ENCODE peak calls at places on chromosome 16, in four cellular contexts. A, M, X and G are unnamed samples.

GRCh38 chr16:87236516-87237115 is 80.6 kb downstream of the C16orf95 start:
- DNase-seq in A (no peak), M (no peak), X (no peak), G (no peak)

GRCh38 chr16:83675136-83675535 is 132.6 kb upstream of the HSBP1 start:
- DNase-seq in A (no peak), M (no peak), X (no peak), G (no peak)

GRCh38 chr16:56625943-56626654 is 518 bp downstream of the MT1E start:
- DNase-seq in A (no peak), M (no peak), X (no peak), G (no peak)

GRCh38 chr16:22092143-22092933 is at the start of gene VWA3A:
- DNase-seq in A (no peak), M (no peak), X (peak; percentile 57), G (no peak)

GRCh38 chr16:23994615-23995014 is 158.8 kb downstream of the PRKCB start:
- DNase-seq in A (no peak), M (no peak), X (no peak), G (no peak)

GRCh38 chr16:12228607-12229499 is 252.3 kb downstream of the SNX29 start:
- DNase-seq in A (peak; percentile 69), M (peak; percentile 70), X (peak; percentile 78), G (no peak)

GRCh38 chr16:53207810-53208752 is 153.3 kb downstream of the CHD9 start:
- DNase-seq in A (peak; percentile 94), M (peak; percentile 92), X (peak; percentile 29), G (peak; percentile 26)

GRCh38 chr16:12573730-12574383 is 229.8 kb downstream of the CPPED1 start:
- DNase-seq in A (peak; percentile 46), M (peak; percentile 71), X (peak; percentile 82), G (peak; percentile 19)

GRCh38 chr16:28923652-28924398 is 1.2 kb downstream of the RABEP2 start:
- DNase-seq in A (no peak), M (no peak), X (no peak), G (no peak)

GRCh38 chr16:87637357-87637756 is 35.0 kb downstream of the JPH3 start:
- DNase-seq in A (no peak), M (no peak), X (no peak), G (no peak)

GRCh38 chr16:83215417-83216001 is 588.7 kb downstream of the CDH13 start:
- DNase-seq in A (peak; percentile 49), M (peak; percentile 37), X (peak; percentile 93), G (peak; percentile 60)

GRCh38 chr16:66359012-66359411 is 7.5 kb upstream of the CDH5 start:
- DNase-seq in A (peak; percentile 70), M (peak; percentile 29), X (no peak), G (no peak)

GRCh38 chr16:57577691-57578224 is 35.3 kb downstream of the ADGRG5 start:
- DNase-seq in A (no peak), M (no peak), X (no peak), G (peak; percentile 70)

GRCh38 chr16:66360624-66361324 is 5.7 kb upstream of the CDH5 start:
- DNase-seq in A (no peak), M (no peak), X (no peak), G (no peak)

GRCh38 chr16:72950669-72951068 is 97.3 kb downstream of the ZFHX3 start:
- DNase-seq in A (no peak), M (no peak), X (no peak), G (no peak)

GRCh38 chr16:49664221-49665215 is 191.4 kb downstream of the ZNF423 start:
- DNase-seq in A (no peak), M (no peak), X (no peak), G (no peak)

GRCh38 chr16:30022887-30023286 is at the start of gene C16orf92:
- DNase-seq in A (no peak), M (no peak), X (no peak), G (no peak)

GRCh38 chr16:70759666-70760065 is 41.3 kb downstream of the VAC14 start:
- DNase-seq in A (peak; percentile 38), M (no peak), X (no peak), G (no peak)

GRCh38 chr16:58331024-58331707 is 36.3 kb upstream of the PRSS54 start:
- DNase-seq in A (peak; percentile 50), M (no peak), X (peak; percentile 73), G (no peak)

GRCh38 chr16:86578499-86579267 is at the start of gene FOXL1:
- DNase-seq in A (no peak), M (no peak), X (peak; percentile 36), G (no peak)

GRCh38 chr16:50275428-50276127 is 9.2 kb downstream of the ADCY7 start:
- DNase-seq in A (no peak), M (no peak), X (no peak), G (no peak)

GRCh38 chr16:69909760-69910159 is 41.4 kb upstream of the CLEC18A start:
- DNase-seq in A (no peak), M (no peak), X (no peak), G (no peak)

DNA sequence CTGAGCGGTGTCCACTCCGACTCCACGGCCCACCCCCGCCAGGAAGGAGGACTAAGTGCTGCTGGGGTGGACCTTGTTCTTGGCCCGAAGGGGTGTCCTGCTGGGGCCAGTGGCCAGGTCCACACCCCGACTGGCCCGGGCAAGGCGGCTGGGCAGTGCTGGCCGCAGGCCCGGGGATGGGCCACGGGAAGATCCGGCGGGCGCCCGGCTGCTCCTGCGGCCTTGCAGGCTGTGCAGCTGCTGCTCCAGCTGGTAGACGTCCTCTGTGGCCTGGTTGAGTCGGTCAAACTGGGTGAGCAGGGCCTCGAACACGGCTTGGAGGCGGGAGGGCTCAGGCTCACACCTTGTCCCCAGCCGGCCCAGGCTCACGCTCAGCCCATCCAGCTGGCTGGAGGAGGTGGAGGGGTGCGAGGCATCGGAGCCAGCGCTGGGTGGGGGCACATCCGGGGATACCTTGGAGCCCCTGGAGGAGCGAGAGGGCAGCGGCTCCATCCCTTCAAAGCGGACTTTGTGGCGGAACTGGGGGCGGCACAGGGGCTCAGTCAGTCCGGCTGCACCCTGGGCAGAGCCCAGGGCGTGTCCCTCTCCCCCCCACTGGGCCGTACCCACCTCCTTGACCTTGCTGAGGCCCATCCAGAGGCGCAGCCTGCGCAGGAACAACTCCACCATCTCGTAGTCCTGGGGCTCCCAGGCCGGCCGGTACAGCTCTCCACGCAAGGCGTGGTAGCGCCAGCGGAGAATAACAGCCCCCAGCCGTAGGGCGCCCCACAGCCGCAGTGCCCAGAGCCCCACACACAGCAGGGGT is 42.1 kb downstream of the TSC2 start:
- DNase-seq in A (no peak), M (no peak), X (no peak), G (no peak)
- TF ChIP-seq CTCF in A (no peak), M (no peak), X (no peak), G (no peak)

GRCh38 chr16:7505495-7505894 is 172.8 kb downstream of the RBFOX1 start:
- DNase-seq in A (no peak), M (no peak), X (no peak), G (no peak)

GRCh38 chr16:7511549-7512260 is 179.1 kb downstream of the RBFOX1 start:
- DNase-seq in A (no peak), M (no peak), X (no peak), G (no peak)

GRCh38 chr16:7509919-7510705 is 177.5 kb downstream of the RBFOX1 start:
- DNase-seq in A (no peak), M (no peak), X (no peak), G (no peak)

GRCh38 chr16:7506363-7506762 is 173.7 kb downstream of the RBFOX1 start:
- DNase-seq in A (no peak), M (no peak), X (no peak), G (no peak)

DNA sequence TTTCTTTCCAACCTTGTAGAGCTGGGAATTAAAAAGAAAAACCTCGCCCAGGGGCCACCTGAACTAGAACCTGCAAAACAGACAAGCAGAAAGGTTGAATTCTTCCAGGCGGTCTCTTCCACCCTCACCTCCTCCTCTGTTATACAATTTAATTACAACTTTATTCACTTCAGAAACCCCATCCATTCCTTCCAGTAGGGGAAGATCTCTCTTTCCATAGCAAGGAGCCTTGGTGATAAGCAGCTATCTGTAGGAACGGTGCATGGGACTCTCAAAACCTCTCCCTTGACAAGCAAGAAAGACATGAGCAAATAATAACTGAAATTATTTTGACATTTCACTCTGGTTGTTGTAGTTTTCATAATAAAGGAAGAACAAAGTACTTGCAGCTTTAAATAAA is 176.0 kb downstream of the RBFOX1 start:
- DNase-seq in A (no peak), M (no peak), X (no peak), G (no peak)
- TF ChIP-seq CTCF in A (no peak), M (no peak), X (no peak), G (no peak)

GRCh38 chr16:85541181-85541580 is 71.9 kb upstream of the GSE1 start:
- DNase-seq in A (no peak), M (no peak), X (no peak), G (no peak)
- TF ChIP-seq CTCF in A (no peak), M (no peak), X (no peak), G (no peak)

DNA sequence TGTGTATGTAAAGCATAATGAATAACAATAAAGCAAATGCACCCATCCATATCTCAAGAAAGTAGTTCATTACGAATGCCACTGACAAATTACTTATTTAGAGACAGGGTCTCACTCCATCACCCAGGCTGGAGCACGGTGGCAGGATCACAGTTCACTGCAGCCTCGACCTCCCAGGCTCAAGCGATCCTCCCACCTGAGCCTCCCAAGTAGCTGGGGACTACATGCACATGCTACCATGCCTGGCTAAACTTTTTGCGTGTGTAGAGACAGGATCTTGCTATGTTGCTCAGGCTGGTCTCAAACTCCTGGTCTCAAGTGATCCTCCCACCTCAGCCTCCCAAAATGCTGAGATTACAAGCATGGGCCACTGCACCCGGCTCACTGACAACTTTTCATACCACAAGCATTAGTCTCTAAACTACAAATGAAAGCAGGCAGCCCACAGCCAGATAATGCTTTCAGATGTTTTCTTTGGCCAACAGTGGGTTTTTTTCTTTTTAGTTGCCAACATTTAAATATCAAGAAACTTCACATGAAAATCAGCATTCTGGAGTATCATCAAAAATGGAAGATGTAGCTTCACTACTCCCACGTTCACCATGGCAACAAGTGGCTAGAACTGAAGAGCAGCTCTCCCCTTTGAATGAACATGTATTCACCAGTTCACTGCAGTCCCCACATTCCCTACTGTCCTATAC is 7.7 kb downstream of the ARHGAP17 start:
- DNase-seq in A (no peak), M (no peak), X (no peak), G (no peak)
- TF ChIP-seq CTCF in A (no peak), M (no peak), X (no peak), G (no peak)

GRCh38 chr16:31455601-31456314 is 3.5 kb upstream of the ARMC5 start:
- DNase-seq in A (peak; percentile 38), M (peak; percentile 43), X (peak; percentile 54), G (no peak)
- TF ChIP-seq CTCF in A (peak; percentile 56), M (peak; percentile 25), X (peak; percentile 33), G (no peak)

DNA sequence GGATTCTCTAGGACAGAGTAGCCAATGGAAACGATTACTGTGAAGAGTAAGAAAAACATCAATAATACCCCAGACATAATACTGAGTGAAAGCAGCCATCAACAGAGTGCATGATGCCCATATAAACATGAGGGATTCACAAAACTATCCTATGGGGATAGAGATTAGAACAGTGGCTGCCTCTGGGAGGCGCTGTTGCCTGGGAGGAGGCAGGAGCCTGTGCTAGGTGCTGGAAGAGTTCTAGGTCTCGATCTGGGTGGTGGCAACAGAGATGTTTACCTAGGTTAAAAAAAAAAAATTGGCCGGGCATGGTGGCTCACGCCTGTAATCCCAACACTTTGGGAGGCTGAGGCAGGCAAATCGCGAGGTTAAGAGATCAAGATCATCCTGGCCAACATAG is 7.9 kb downstream of the FA2H start:
- DNase-seq in A (no peak), M (no peak), X (peak; percentile 61), G (no peak)
- TF ChIP-seq CTCF in A (peak; percentile 46), M (peak; percentile 11), X (peak; percentile 52), G (no peak)

GRCh38 chr16:46629331-46629843 is 8.2 kb upstream of the SHCBP1 start:
- DNase-seq in A (peak; percentile 73), M (peak; percentile 60), X (no peak), G (no peak)
- TF ChIP-seq CTCF in A (peak; percentile 62), M (peak; percentile 44), X (no peak), G (no peak)